ENCODE peak calls at places on chromosomes 2 and 18, in four cellular contexts. A, H, O and P are unnamed samples.

GRCh38 chr18:37641573-37641972 is 76.0 kb upstream of the CELF4 start:
- DNase-seq in A (no peak), H (no peak), O (no peak), P (no peak)

GRCh38 chr2:237060518-237061312 is 25.0 kb upstream of the COPS8 start:
- DNase-seq in A (peak), H (no peak), O (peak), P (peak)

GRCh38 chr18:73975266-73975665 is 172.4 kb downstream of the FBXO15 start:
- DNase-seq in A (no peak), H (no peak), O (no peak), P (no peak)

GRCh38 chr2:231701456-231702373 is 6.6 kb upstream of the PTMA start:
- DNase-seq in A (peak), H (no peak), O (peak), P (peak)

GRCh38 chr2:239266779-239267410 is 133.9 kb downstream of the HDAC4 start:
- DNase-seq in A (no peak), H (peak), O (no peak), P (no peak)

GRCh38 chr2:85936421-85937068 is 47.8 kb upstream of the ST3GAL5 start:
- DNase-seq in A (no peak), H (no peak), O (no peak), P (peak)

GRCh38 chr2:180203972-180204371 is 196.9 kb upstream of the CWC22 start:
- DNase-seq in A (peak), H (no peak), O (no peak), P (no peak)

GRCh38 chr18:77037533-77037932 is 95.0 kb downstream of the MBP start:
- DNase-seq in A (peak), H (no peak), O (no peak), P (no peak)

GRCh38 chr18:13004316-13004879 is 13.2 kb downstream of the CEP192 start:
- DNase-seq in A (no peak), H (no peak), O (no peak), P (no peak)

GRCh38 chr2:29047083-29047840 is 27.1 kb downstream of the PCARE start:
- DNase-seq in A (no peak), H (no peak), O (no peak), P (no peak)

GRCh38 chr2:149094217-149095015 is 55.9 kb downstream of the LYPD6B start:
- DNase-seq in A (no peak), H (no peak), O (no peak), P (no peak)

GRCh38 chr2:118044103-118044716 is 30.3 kb upstream of the CCDC93 start:
- DNase-seq in A (no peak), H (no peak), O (no peak), P (no peak)

GRCh38 chr2:118221952-118222594 is 133.8 kb downstream of the INSIG2 start:
- DNase-seq in A (no peak), H (no peak), O (no peak), P (no peak)

GRCh38 chr2:199772693-199772976 is 78.4 kb downstream of the FTCDNL1 start:
- DNase-seq in A (no peak), H (no peak), O (no peak), P (no peak)

GRCh38 chr2:195594916-195595694 is 61.9 kb upstream of the SLC39A10 start:
- DNase-seq in A (no peak), H (no peak), O (no peak), P (no peak)

GRCh38 chr2:8505311-8505920 is 176.4 kb upstream of the ID2 start:
- DNase-seq in A (no peak), H (no peak), O (no peak), P (no peak)

GRCh38 chr18:50104421-50104820 is 90.5 kb downstream of the MYO5B start:
- DNase-seq in A (no peak), H (no peak), O (no peak), P (no peak)

GRCh38 chr2:98867539-98868309 is 68.3 kb downstream of the CRACDL start:
- DNase-seq in A (no peak), H (no peak), O (no peak), P (no peak)

GRCh38 chr2:2253139-2254016 is 77.7 kb downstream of the MYT1L start:
- DNase-seq in A (no peak), H (no peak), O (no peak), P (no peak)

GRCh38 chr2:196131384-196131861 is 40.0 kb downstream of the STK17B start:
- DNase-seq in A (peak), H (no peak), O (no peak), P (no peak)

GRCh38 chr2:151482310-151482709 is 72.6 kb downstream of the RIF1 start:
- DNase-seq in A (no peak), H (no peak), O (no peak), P (no peak)

GRCh38 chr2:11373096-11373495 is 28.7 kb upstream of the ROCK2 start:
- DNase-seq in A (no peak), H (no peak), O (no peak), P (no peak)

GRCh38 chr2:55051026-55051866 is 995 bp upstream of the RTN4 start:
- DNase-seq in A (peak), H (peak), O (peak), P (peak)

GRCh38 chr2:33168973-33169372 is 222.2 kb downstream of the LTBP1 start:
- DNase-seq in A (no peak), H (no peak), O (no peak), P (no peak)

GRCh38 chr18:61852496-61852895 is 40.3 kb downstream of the RNF152 start:
- DNase-seq in A (no peak), H (no peak), O (no peak), P (no peak)

GRCh38 chr2:217755027-217755756 is 247.6 kb downstream of the TNS1 start:
- DNase-seq in A (no peak), H (no peak), O (no peak), P (no peak)

GRCh38 chr2:200003444-200003843 is 48.1 kb downstream of the MAIP1 start:
- DNase-seq in A (no peak), H (no peak), O (no peak), P (no peak)

DNA sequence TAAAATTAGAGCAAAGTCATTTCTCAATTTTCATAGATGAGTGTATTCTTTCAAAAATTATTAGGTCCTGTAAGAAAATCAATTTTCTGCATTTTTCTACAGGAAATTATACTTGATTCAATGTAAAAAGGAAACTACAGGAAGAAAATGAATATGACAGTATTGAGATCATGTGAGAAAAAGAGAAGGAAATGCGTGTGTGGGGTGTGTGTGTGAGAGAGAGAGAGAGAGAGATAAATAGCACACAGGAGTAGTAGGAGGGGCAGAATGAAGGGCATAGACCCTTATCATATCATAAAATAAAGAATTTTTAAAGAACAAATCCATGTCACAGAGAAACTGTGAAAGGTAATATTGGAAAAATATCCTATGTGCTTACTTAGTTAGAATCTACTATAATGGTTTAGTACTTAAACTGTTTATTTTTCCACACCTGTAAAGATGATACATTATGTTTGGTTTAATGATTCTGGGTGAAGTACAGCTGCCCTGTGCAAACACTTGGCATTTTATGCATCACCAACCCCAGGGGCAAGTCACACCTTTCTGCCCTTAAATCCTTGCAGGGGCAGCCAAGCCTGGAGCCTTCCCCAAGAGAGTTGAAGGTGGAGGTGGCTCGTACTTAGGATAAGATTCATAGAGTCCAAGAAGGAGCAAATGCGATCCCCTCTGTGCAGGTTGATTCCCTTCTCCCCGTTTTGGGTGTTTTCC is 276.4 kb downstream of the TGIF1 start:
- DNase-seq in A (no peak), H (no peak), O (no peak), P (no peak)
- H3K27ac ChIP-seq in A (no peak), H (no peak), O (no peak), P (no peak)

GRCh38 chr2:172282944-172283343 is 144.4 kb upstream of the ITGA6 start:
- DNase-seq in A (no peak), H (no peak), O (no peak), P (no peak)

GRCh38 chr2:172283476-172283875 is 143.9 kb upstream of the ITGA6 start:
- DNase-seq in A (no peak), H (no peak), O (no peak), P (no peak)

GRCh38 chr2:172279843-172280242 is 147.5 kb upstream of the ITGA6 start:
- DNase-seq in A (no peak), H (no peak), O (no peak), P (no peak)

GRCh38 chr2:172280820-172281454 is 146.4 kb upstream of the ITGA6 start:
- DNase-seq in A (peak), H (no peak), O (no peak), P (no peak)

GRCh38 chr2:172281648-172282576 is 145.5 kb upstream of the ITGA6 start:
- DNase-seq in A (no peak), H (no peak), O (no peak), P (no peak)
- H3K27ac ChIP-seq in A (no peak), H (no peak), O (no peak), P (no peak)

DNA sequence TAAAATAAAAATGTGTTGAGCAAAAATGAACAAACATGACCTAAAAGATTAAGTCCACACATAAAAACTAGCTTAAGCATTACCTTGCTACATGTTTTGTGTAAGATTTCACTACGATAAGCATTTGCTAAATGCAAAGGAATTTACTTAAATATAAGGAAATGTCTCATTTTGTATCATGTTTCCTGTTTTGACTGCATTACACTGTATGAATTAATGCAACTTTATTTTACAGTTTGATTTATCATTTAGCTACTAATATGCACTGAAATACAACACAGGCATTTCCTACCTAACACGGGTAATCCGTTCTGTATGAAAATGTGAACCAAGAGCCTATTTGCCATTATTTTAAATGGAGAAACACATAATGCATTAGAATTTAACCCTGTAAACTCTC is 1076.5 kb upstream of the DDX18 start:
- DNase-seq in A (no peak), H (no peak), O (no peak), P (no peak)
- H3K27ac ChIP-seq in A (no peak), H (no peak), O (no peak), P (no peak)

DNA sequence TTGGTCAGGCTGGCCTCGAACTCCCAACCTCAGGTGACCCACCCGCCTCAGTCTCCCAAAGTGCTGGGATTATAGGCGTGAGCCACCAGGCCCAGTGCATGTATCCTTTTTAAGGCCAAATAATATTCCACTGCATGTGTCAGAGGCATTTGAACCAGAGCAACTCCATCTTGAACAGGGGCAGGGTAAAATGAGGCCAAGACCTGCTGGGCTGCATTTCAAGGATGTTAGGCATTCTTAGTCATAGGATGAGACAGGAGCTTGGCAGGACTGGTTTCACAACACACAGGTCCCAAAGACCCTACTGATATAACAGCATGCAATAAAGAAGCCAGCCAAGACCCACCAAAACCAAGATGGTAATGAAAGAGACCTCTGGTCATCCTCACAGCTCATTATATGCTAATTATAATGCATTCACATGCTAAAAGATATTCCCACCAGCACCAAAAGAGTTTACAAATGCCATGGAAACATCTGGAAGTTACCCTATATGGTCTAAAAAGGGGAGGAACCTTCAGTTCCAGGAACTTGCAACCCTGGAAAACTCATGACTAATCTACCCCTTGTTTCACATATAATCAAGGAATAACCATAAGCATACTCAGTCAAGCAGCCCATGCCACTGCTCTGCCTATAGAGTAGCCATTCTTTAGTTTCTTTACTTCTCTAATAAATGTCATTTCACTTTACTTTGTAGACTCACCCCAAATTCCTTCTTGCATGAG is 204.6 kb downstream of the RAB3GAP1 start:
- DNase-seq in A (no peak), H (no peak), O (no peak), P (no peak)
- H3K27ac ChIP-seq in A (no peak), H (no peak), O (no peak), P (no peak)

GRCh38 chr18:63342206-63342605 is 22.6 kb upstream of the BCL2 start:
- DNase-seq in A (peak), H (no peak), O (peak), P (no peak)

GRCh38 chr18:63339920-63340484 is 20.4 kb upstream of the BCL2 start:
- DNase-seq in A (no peak), H (no peak), O (peak), P (no peak)

GRCh38 chr18:63331105-63331504 is 11.5 kb upstream of the BCL2 start:
- DNase-seq in A (no peak), H (no peak), O (no peak), P (no peak)

GRCh38 chr18:63336366-63337099 is 17.0 kb upstream of the BCL2 start:
- DNase-seq in A (no peak), H (no peak), O (no peak), P (no peak)
- H3K27ac ChIP-seq in A (no peak), H (no peak), O (no peak), P (peak)